ENCODE peak calls at places on chromosomes 13 and 19, in eight cellular contexts. B, V, G, P, J, Y, L and C are unnamed samples.

GRCh38 chr19:56015756-56016155 is 29.2 kb downstream of the NLRP5 start:
- DNase-seq in B (no peak), V (no peak), G (peak; percentile 38), P (no peak), J (no peak), Y (no peak), L (no peak), C (no peak)

GRCh38 chr13:27374126-27374613 is 50.2 kb upstream of the GTF3A start:
- DNase-seq in B (peak; percentile 57), V (no peak), G (no peak), P (peak; percentile 80), J (no peak), Y (no peak), L (no peak), C (no peak)

GRCh38 chr19:43610493-43610892 is 1.4 kb upstream of the SRRM5 start:
- DNase-seq in B (no peak), V (no peak), G (no peak), P (no peak), J (no peak), Y (no peak), L (no peak), C (no peak)

GRCh38 chr19:51702754-51703654 is 9.9 kb downstream of the SPACA6 start:
- DNase-seq in B (peak; percentile 69), V (peak; percentile 72), G (peak; percentile 58), P (peak; percentile 69), J (peak; percentile 73), Y (no peak), L (no peak), C (no peak)

GRCh38 chr19:46376241-46377153 is 29.6 kb downstream of the PPP5C start:
- DNase-seq in B (no peak), V (peak; percentile 31), G (no peak), P (no peak), J (peak; percentile 62), Y (no peak), L (no peak), C (no peak)

GRCh38 chr13:21986602-21987001 is 315.7 kb downstream of the FGF9 start:
- DNase-seq in B (no peak), V (peak; percentile 41), G (no peak), P (peak; percentile 67), J (no peak), Y (no peak), L (peak; percentile 76), C (no peak)

GRCh38 chr13:34654682-34655081 is 287.4 kb upstream of the NBEA start:
- DNase-seq in B (no peak), V (no peak), G (no peak), P (no peak), J (no peak), Y (no peak), L (no peak), C (no peak)

GRCh38 chr19:8311461-8312260 is 3.5 kb upstream of the CD320 start:
- DNase-seq in B (peak; percentile 80), V (peak; percentile 51), G (no peak), P (peak; percentile 56), J (peak; percentile 55), Y (no peak), L (peak; percentile 78), C (no peak)

GRCh38 chr19:19457691-19458090 is 52.2 kb downstream of the GATAD2A start:
- DNase-seq in B (peak; percentile 14), V (no peak), G (no peak), P (no peak), J (no peak), Y (no peak), L (no peak), C (no peak)

GRCh38 chr13:64029343-64030093 is 2613.9 kb upstream of the PCDH20 start:
- DNase-seq in B (no peak), V (no peak), G (no peak), P (no peak), J (no peak), Y (no peak), L (no peak), C (no peak)

GRCh38 chr13:113647351-113648217 is 10.4 kb downstream of the ATP4B start:
- DNase-seq in B (peak; percentile 98), V (peak; percentile 80), G (no peak), P (peak; percentile 91), J (peak; percentile 91), Y (no peak), L (peak; percentile 91), C (no peak)

GRCh38 chr19:29668746-29669609 is 3.7 kb downstream of the PLEKHF1 start:
- DNase-seq in B (no peak), V (no peak), G (no peak), P (peak; percentile 49), J (no peak), Y (no peak), L (peak; percentile 70), C (no peak)

GRCh38 chr13:113927661-113928581 is 46.0 kb downstream of the C13orf46 start:
- DNase-seq in B (no peak), V (peak; percentile 65), G (no peak), P (peak; percentile 57), J (peak; percentile 66), Y (peak; percentile 96), L (peak; percentile 84), C (no peak)

GRCh38 chr19:40623403-40624239 is 22.5 kb downstream of the LTBP4 start:
- DNase-seq in B (peak; percentile 90), V (no peak), G (peak; percentile 91), P (peak; percentile 82), J (peak; percentile 60), Y (no peak), L (no peak), C (no peak)

GRCh38 chr13:72180253-72180952 is 313.4 kb upstream of the DACH1 start:
- DNase-seq in B (no peak), V (no peak), G (no peak), P (no peak), J (no peak), Y (no peak), L (no peak), C (no peak)

GRCh38 chr19:19434483-19435045 is 29.1 kb downstream of the GATAD2A start:
- DNase-seq in B (no peak), V (peak; percentile 68), G (no peak), P (no peak), J (peak; percentile 77), Y (no peak), L (peak; percentile 80), C (no peak)

GRCh38 chr13:78606471-78607408 is 3.4 kb upstream of the POU4F1 start:
- DNase-seq in B (no peak), V (no peak), G (no peak), P (no peak), J (no peak), Y (no peak), L (no peak), C (no peak)

GRCh38 chr13:90787007-90787406 is 560.5 kb upstream of the MIR17HG start:
- DNase-seq in B (no peak), V (no peak), G (no peak), P (no peak), J (no peak), Y (no peak), L (no peak), C (no peak)

GRCh38 chr19:41871573-41872383 is 5.3 kb upstream of the CD79A start:
- DNase-seq in B (peak; percentile 62), V (no peak), G (no peak), P (peak; percentile 93), J (no peak), Y (no peak), L (peak; percentile 46), C (peak; percentile 64)

GRCh38 chr19:50214699-50215543 is 11.5 kb downstream of the MYH14 start:
- DNase-seq in B (peak; percentile 89), V (no peak), G (no peak), P (peak; percentile 78), J (no peak), Y (no peak), L (no peak), C (no peak)

GRCh38 chr13:82165396-82166174 is 1716.7 kb downstream of the SLITRK1 start:
- DNase-seq in B (no peak), V (no peak), G (no peak), P (no peak), J (no peak), Y (no peak), L (no peak), C (no peak)

GRCh38 chr13:34733720-34734119 is 208.3 kb upstream of the NBEA start:
- DNase-seq in B (no peak), V (no peak), G (no peak), P (no peak), J (no peak), Y (no peak), L (no peak), C (no peak)

GRCh38 chr19:4208385-4209094 is 20.8 kb upstream of the EBI3 start:
- DNase-seq in B (peak; percentile 63), V (no peak), G (peak; percentile 62), P (peak; percentile 54), J (no peak), Y (no peak), L (no peak), C (no peak)
- TF ChIP-seq CTCF in B (no peak), V (no peak), G (peak; percentile 56), P (peak; percentile 33), J (no peak), Y (peak; percentile 68), L (peak; percentile 13), C (peak; percentile 19)

DNA sequence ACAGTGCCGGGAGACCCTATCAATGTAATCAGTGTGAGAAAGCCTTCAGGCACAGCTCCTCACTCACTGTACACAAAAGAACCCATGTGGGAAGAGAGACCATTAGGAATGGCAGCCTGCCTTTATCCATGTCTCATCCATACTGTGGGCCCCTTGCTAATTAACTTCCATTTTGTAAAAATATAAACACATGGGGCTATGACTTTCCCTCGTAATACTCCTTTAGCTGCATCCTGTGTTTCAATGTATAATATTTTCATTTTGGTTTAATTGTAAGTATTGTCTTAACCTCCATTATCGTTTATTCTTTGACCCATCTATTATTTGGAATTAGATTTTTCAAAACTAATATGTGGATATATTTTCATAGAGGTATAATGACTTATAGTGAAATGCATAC is 29.3 kb downstream of the ZNF333 start:
- DNase-seq in B (no peak), V (no peak), G (no peak), P (no peak), J (no peak), Y (no peak), L (no peak), C (no peak)
- H3K9me3 ChIP-seq in B (peaks cover 94% of the 10 kb centered on the region), V (peaks cover 7% of the 10 kb centered on the region), G (peaks cover 21% of the 10 kb centered on the region), P (no peaks in the 10 kb centered on the region), J (peaks cover 96% of the 10 kb centered on the region), Y (peaks cover 62% of the 10 kb centered on the region), L (peaks cover 89% of the 10 kb centered on the region), C (peaks cover 90% of the 10 kb centered on the region)

DNA sequence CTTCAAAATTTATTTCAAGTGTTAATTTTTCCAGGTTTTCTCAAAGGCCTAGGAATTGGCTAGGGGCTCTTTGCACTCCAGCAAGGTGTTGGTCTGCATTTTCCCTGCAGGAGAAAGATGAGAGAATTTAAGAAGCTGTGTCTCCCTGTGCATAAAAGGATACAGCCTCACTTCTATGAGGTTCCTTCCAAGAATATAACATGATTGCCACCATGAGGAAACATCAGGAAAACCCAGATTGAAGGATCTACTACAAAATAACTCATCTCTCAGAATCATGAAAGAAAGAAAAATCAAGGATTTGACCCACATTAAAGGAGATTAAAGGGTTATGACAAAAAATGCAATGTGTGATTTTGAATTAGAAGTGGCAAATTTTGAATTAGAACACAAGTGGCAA is 69.9 kb downstream of the RUBCNL start:
- DNase-seq in B (no peak), V (no peak), G (no peak), P (no peak), J (no peak), Y (no peak), L (no peak), C (no peak)
- TF ChIP-seq CTCF in B (no peak), V (no peak), G (no peak), P (no peak), J (no peak), Y (no peak), L (no peak), C (no peak)

GRCh38 chr19:12126707-12127106 is 13.4 kb downstream of the ZNF20 start:
- DNase-seq in B (no peak), V (no peak), G (no peak), P (peak; percentile 54), J (no peak), Y (no peak), L (no peak), C (peak; percentile 11)
- H3K9me3 ChIP-seq in B (peaks cover 23% of the 10 kb centered on the region), V (no peaks in the 10 kb centered on the region), G (peaks cover 2% of the 10 kb centered on the region), P (no peaks in the 10 kb centered on the region), J (peaks cover 32% of the 10 kb centered on the region), Y (peaks cover 35% of the 10 kb centered on the region), L (peaks cover 13% of the 10 kb centered on the region), C (peaks cover 16% of the 10 kb centered on the region)